ENCODE peak calls at places on chromosome X, in ten cellular contexts. Z is HepG2, V is stomach, H is transverse colon, W is sigmoid colon, E is GM12878, P is SK-N-SH, N is K562, F is suprapubic skin, R is H1. Y is an unnamed sample.

GRCh38 chrX:470686-471085 is 84.0 kb upstream of the PPP2R3B start:
- DNase-seq in Z (no peak), V (no peak), E (no peak), F (no peak), P (no peak), W (peak; percentile 53), N (no peak), R (no peak), H (no peak), Y (no peak)

GRCh38 chrX:140431521-140431920 is 73.3 kb downstream of the SOX3 start:
- DNase-seq in F (no peak), Z (no peak), V (no peak), N (no peak), E (no peak), R (no peak), H (no peak), P (no peak), W (no peak), Y (no peak)

GRCh38 chrX:27085346-27085745 is 377.8 kb downstream of the PPP4R3C start:
- DNase-seq in P (no peak), R (no peak), H (no peak), N (no peak), E (no peak), W (no peak), Z (no peak), F (no peak), V (no peak), Y (no peak)

GRCh38 chrX:11641368-11641767 is 24.4 kb downstream of the ARHGAP6 start:
- DNase-seq in P (no peak), R (no peak), F (no peak), H (no peak), W (no peak), E (no peak), N (no peak), Z (no peak), V (no peak), Y (no peak)

GRCh38 chrX:31435592-31435991 is 363.8 kb upstream of the FTHL17 start:
- DNase-seq in V (no peak), E (no peak), P (no peak), R (peak; percentile 56), Z (no peak), H (peak; percentile 70), F (no peak), N (no peak), W (no peak), Y (no peak)

GRCh38 chrX:475926-476723 is 89.4 kb upstream of the PPP2R3B start:
- DNase-seq in Z (no peak), W (peak; percentile 12), R (no peak), E (no peak), V (no peak), H (no peak), N (no peak), F (no peak), P (no peak), Y (no peak)

GRCh38 chrX:71622347-71623104 is 4.2 kb upstream of the CXCR3 start:
- DNase-seq in F (peak; percentile 81), V (peak; percentile 79), R (no peak), Z (peak; percentile 58), N (peak; percentile 23), W (peak; percentile 93), P (peak; percentile 35), H (peak; percentile 87), E (peak; percentile 68), Y (no peak)

GRCh38 chrX:36957425-36958328 is 50.5 kb upstream of the FAM47C start:
- DNase-seq in W (no peak), F (no peak), N (no peak), H (peak; percentile 17), V (peak; percentile 44), R (no peak), Z (no peak), P (peak; percentile 36), E (no peak), Y (peak; percentile 62)

GRCh38 chrX:38755319-38755718 is 45.9 kb upstream of the MID1IP1 start:
- DNase-seq in R (no peak), N (no peak), E (no peak), F (no peak), H (no peak), V (no peak), P (no peak), Z (no peak), W (no peak), Y (no peak)

GRCh38 chrX:30196322-30196721 is 19.0 kb upstream of the MAGEB2 start:
- DNase-seq in P (peak; percentile 32), H (no peak), F (no peak), V (no peak), W (no peak), R (no peak), E (no peak), N (peak; percentile 42), Z (no peak), Y (no peak)

GRCh38 chrX:20861113-20861512 is 513.1 kb upstream of the CNKSR2 start:
- DNase-seq in H (no peak), R (no peak), F (no peak), N (no peak), E (no peak), V (no peak), W (no peak), Z (no peak), P (no peak), Y (no peak)

GRCh38 chrX:150410513-150410912 is 47.4 kb downstream of the MAMLD1 start:
- DNase-seq in P (no peak), N (no peak), H (no peak), Z (no peak), V (no peak), W (no peak), F (no peak), R (no peak), E (no peak), Y (no peak)

GRCh38 chrX:39813631-39814246 is 284.0 kb downstream of the BCOR start:
- DNase-seq in F (peak; percentile 88), N (no peak), Z (no peak), E (no peak), P (peak; percentile 71), W (peak; percentile 84), R (no peak), H (peak; percentile 40), V (peak; percentile 69), Y (peak; percentile 54)
- TF ChIP-seq POLR2AphosphoS5 in F (no peak), N (no peak), Z (no peak), E (no peak), P (no peak), W (no peak), R (no peak), H (peak; percentile 28), V (peak; percentile 32), Y (peak; percentile 25)

DNA sequence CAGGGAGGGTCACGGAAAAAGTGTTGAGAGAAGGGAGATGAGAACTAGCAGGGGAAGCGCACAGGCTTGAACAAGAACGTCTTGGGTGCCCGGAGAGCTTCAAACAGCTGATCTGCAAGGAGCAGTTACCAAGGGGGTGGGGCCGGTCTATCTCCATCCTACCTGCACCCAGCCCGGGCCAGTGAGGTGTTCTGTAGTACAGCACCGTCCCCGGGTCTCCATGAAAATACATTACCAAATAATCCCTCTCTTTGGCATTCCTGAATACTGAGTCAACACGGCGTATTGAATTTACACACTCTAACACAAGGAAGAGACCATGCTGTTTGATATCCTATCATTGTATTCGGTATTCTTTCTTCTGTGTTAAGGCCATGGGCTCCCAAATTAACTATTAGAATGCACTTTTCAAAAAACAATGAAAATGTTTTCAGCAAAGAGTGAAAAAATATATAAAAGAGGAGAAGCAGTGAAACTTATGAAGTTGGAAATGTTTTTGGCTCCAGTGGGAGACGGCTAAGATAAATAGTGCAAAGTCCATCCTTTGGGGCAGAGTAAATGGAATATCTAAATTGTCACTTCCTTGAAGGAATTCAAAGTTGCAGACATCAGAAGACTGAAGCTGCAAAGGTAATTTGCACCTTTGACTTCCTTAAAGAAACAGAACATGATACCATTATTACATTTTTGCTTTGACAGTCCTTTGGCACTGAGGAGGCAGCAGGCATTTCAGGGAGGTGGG is 90.3 kb downstream of the DHRSX start:
- DNase-seq in F (no peak), W (no peak), R (no peak), P (no peak), V (no peak), Z (peak; percentile 77), N (no peak), H (peak; percentile 54), E (no peak), Y (no peak)
- H3K9me3 ChIP-seq in F (peaks cover 6% of the 10 kb centered on the region), W (no peaks in the 10 kb centered on the region), R (peaks cover 11% of the 10 kb centered on the region), P (no peaks in the 10 kb centered on the region), V (peaks cover 6% of the 10 kb centered on the region), Z (peaks cover 14% of the 10 kb centered on the region), N (peaks cover 3% of the 10 kb centered on the region), H (peaks cover 5% of the 10 kb centered on the region), E (peaks cover 8% of the 10 kb centered on the region), Y (peaks cover 8% of the 10 kb centered on the region)

GRCh38 chrX:153901753-153902140 is 2.7 kb upstream of the AVPR2 start:
- DNase-seq in R (no peak), F (no peak), N (no peak), H (no peak), W (no peak), Z (no peak), E (no peak), P (peak; percentile 27), V (no peak), Y (no peak)

GRCh38 chrX:153900806-153901752 is 3.4 kb upstream of the AVPR2 start:
- DNase-seq in W (peak; percentile 86), Z (no peak), E (peak; percentile 55), P (peak; percentile 69), N (peak; percentile 65), H (peak; percentile 51), R (no peak), V (peak; percentile 30), F (no peak), Y (no peak)

GRCh38 chrX:153903238-153903980 is 1.1 kb upstream of the AVPR2 start:
- DNase-seq in F (no peak), H (no peak), V (no peak), P (peak; percentile 54), E (no peak), Z (no peak), W (no peak), R (no peak), N (no peak), Y (no peak)

GRCh38 chrX:153902388-153902787 is 2.1 kb upstream of the AVPR2 start:
- DNase-seq in Z (no peak), W (no peak), P (peak; percentile 59), R (no peak), V (no peak), H (no peak), E (no peak), F (no peak), N (no peak), Y (no peak)

DNA sequence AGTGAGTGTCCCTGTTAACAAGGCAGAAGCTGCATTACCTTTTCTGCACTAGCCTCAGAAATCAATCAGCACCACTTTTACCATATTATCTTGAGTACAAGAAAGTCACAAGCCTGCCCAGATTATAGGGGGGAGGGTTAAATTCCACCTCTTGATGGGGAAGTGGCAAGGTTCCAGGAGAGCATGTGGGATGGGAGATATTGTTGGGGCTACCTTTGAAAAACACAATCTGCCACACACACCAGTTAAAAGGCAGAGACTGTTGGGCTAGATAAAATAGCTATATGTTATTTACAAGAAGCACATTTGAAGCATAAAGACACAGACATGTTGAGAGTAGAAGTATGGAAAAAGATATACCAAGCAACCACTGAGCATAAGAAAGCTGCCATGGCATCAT is 6.6 kb upstream of the AVPR2 start:
- DNase-seq in H (no peak), N (peak; percentile 25), V (no peak), P (no peak), R (no peak), Z (no peak), E (no peak), F (no peak), W (no peak), Y (no peak)
- TF ChIP-seq EP300 in H (no peak), N (peak; percentile 97), V (no peak), P (no peak), R (no peak), Z (no peak), E (no peak), F (no peak), W (no peak), Y (no peak)

GRCh38 chrX:23372220-23372902 is 37.7 kb downstream of the PTCHD1 start:
- DNase-seq in E (no peak), W (no peak), P (no peak), R (no peak), F (no peak), Z (no peak), N (no peak), H (no peak), V (no peak), Y (no peak)
- TF ChIP-seq POLR2AphosphoS5 in E (no peak), W (no peak), P (no peak), R (no peak), F (no peak), Z (no peak), N (no peak), H (no peak), V (no peak), Y (no peak)